ENCODE peak calls at places on chromosomes 5 and 9, in five cellular contexts. R is mesenchymal stem cell, U is mesendoderm, G is H9, S is neuronal stem cell. V is an unnamed sample.

GRCh38 chr5:56358703-56359428 is 125.7 kb upstream of the ANKRD55 start:
- DNase-seq in R (no peak), U (no peak), G (no peak), S (no peak), V (peak; percentile 12)

GRCh38 chr9:18632624-18633407 is 158.9 kb downstream of the ADAMTSL1 start:
- DNase-seq in R (peak; percentile 76), U (no peak), G (no peak), S (no peak), V (peak; percentile 90)

GRCh38 chr5:163022582-163023128 is 414.7 kb upstream of the CCNG1 start:
- DNase-seq in R (no peak), U (no peak), G (no peak), S (no peak), V (no peak)

GRCh38 chr5:74919487-74919886 is 53.3 kb upstream of the FAM169A start:
- DNase-seq in R (peak; percentile 70), U (peak; percentile 72), G (no peak), S (peak; percentile 30), V (peak; percentile 70)

GRCh38 chr5:100496296-100496695 is 38.9 kb upstream of the FAM174A start:
- DNase-seq in R (no peak), U (no peak), G (no peak), S (no peak), V (peak; percentile 5)

GRCh38 chr9:94081435-94081834 is 2.8 kb upstream of the PTPDC1 start:
- DNase-seq in R (no peak), U (no peak), G (no peak), S (no peak), V (no peak)

GRCh38 chr9:85079374-85079773 is 409.8 kb downstream of the NTRK2 start:
- DNase-seq in R (no peak), U (peak; percentile 52), G (peak; percentile 32), S (no peak), V (no peak)

GRCh38 chr5:166677891-166678290 is 1613.6 kb upstream of the WWC1 start:
- DNase-seq in R (no peak), U (no peak), G (no peak), S (no peak), V (no peak)

GRCh38 chr5:10577371-10578291 is 13.8 kb downstream of the ANKRD33B start:
- DNase-seq in R (no peak), U (peak; percentile 64), G (no peak), S (no peak), V (no peak)

GRCh38 chr5:122165574-122166021 is 36.3 kb downstream of the ZNF474 start:
- DNase-seq in R (no peak), U (no peak), G (no peak), S (no peak), V (peak; percentile 91)

GRCh38 chr5:132103380-132103951 is 29.9 kb downstream of the CSF2 start:
- DNase-seq in R (peak; percentile 96), U (no peak), G (no peak), S (no peak), V (peak; percentile 96)

GRCh38 chr5:98403131-98403530 is 370.3 kb upstream of the RGMB start:
- DNase-seq in R (no peak), U (no peak), G (no peak), S (no peak), V (no peak)

GRCh38 chr5:65213921-65214525 is 267.7 kb downstream of the ADAMTS6 start:
- DNase-seq in R (peak; percentile 41), U (peak; percentile 72), G (peak; percentile 63), S (no peak), V (peak; percentile 39)

GRCh38 chr9:134215709-134216448 is 51.5 kb upstream of the RNU6ATAC start:
- DNase-seq in R (peak; percentile 99), U (no peak), G (no peak), S (no peak), V (peak; percentile 92)

GRCh38 chr9:115808108-115808507 is 345.5 kb upstream of the PAPPA start:
- DNase-seq in R (no peak), U (no peak), G (no peak), S (no peak), V (no peak)

GRCh38 chr5:171850354-171850947 is 64.8 kb downstream of the SMIM23 start:
- DNase-seq in R (peak; percentile 10), U (peak; percentile 90), G (peak; percentile 69), S (peak; percentile 48), V (no peak)

GRCh38 chr9:68692519-68692918 is 12.5 kb upstream of the PIP5K1B start:
- DNase-seq in R (no peak), U (no peak), G (no peak), S (no peak), V (no peak)

GRCh38 chr5:38112930-38113329 is 145.4 kb upstream of the EGFLAM start:
- DNase-seq in R (no peak), U (no peak), G (no peak), S (no peak), V (no peak)

GRCh38 chr5:132300572-132301340 is 6.6 kb downstream of the SLC22A4 start:
- DNase-seq in R (no peak), U (no peak), G (no peak), S (no peak), V (no peak)

GRCh38 chr5:154740483-154740882 is 14.7 kb upstream of the LARP1 start:
- DNase-seq in R (peak; percentile 74), U (no peak), G (no peak), S (no peak), V (peak; percentile 82)

GRCh38 chr9:81052846-81053245 is 636.5 kb downstream of the TLE1 start:
- DNase-seq in R (peak; percentile 22), U (no peak), G (no peak), S (no peak), V (peak; percentile 71)

GRCh38 chr9:8858250-8859161 is 1058.9 kb upstream of the DMAC1 start:
- DNase-seq in R (peak; percentile 15), U (peak; percentile 58), G (peak; percentile 50), S (no peak), V (no peak)

GRCh38 chr9:8855046-8855445 is 1055.5 kb upstream of the DMAC1 start:
- DNase-seq in R (peak; percentile 24), U (peak; percentile 41), G (no peak), S (no peak), V (no peak)

GRCh38 chr9:8859416-8859815 is 1059.8 kb upstream of the DMAC1 start:
- DNase-seq in R (no peak), U (peak; percentile 26), G (no peak), S (no peak), V (no peak)

GRCh38 chr9:8856686-8857329 is 1057.2 kb upstream of the DMAC1 start:
- DNase-seq in R (peak; percentile 26), U (peak; percentile 76), G (no peak), S (no peak), V (no peak)

DNA sequence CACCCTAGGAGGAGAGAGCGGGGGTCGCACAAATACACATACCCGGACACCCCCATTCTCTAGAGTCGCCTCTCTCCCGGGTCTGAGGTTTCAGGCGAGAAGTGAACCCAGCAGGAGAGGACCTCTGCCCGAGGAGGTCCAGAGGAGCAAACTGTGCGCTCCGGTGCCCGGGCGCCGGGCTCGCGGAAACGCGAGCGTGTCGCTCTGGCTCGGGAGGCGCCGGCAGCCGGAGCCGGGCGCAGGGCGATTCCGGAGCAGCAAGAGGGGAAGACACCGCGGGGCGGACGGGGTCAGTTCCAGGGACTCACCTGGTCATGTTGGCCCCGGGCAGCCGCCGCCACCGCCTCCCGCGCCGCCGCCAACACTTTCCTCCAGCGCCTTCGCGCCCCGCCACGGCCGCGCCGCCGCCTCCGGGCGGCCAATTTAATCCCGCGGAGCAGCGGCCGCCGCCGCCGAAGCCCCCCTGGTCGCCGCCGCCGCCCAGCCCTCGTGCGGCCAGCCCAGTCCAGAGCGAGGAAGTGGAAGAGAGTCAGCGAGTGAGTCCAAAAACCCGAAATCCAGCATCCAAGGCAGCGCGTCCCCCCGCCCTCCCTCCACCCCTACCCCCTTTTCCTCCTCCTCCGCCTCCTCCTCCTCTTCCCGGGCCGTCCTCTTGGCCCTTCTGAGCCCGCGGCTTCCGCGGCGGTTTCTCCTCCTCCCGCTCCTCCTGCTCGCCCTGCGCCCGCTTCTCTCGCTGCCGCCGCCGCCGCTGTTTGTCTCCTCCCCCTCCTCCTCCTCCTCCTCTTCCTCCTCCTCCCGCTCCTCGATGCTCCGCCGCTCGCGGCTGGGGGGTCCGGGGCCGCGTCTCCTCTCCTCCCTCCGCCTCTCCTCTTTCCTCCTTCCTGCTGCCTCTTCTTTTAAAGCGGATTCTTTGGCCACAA is 1058.0 kb upstream of the DMAC1 start:
- DNase-seq in R (peak; percentile 55), U (peak; percentile 88), G (peak; percentile 74), S (peak; percentile 69), V (no peak)
- H3K18ac ChIP-seq in R (peak overlapping the region; percentile 59), U (peak overlapping the region; percentile 90), G (peak overlapping the region; percentile 79), S (peak overlapping the region; percentile 99), V (no peak overlapping the region)

GRCh38 chr5:115625579-115626443 is at the start of gene TMED7:
- DNase-seq in R (peak; percentile 98), U (peak; percentile 97), G (peak; percentile 97), S (peak; percentile 94), V (peak; percentile 97)
- H2AK5ac ChIP-seq in R (peak within 1 kb of the TSS; percentile 10), U (no peak within 1 kb of the TSS), G (no peak within 1 kb of the TSS), S (peak within 1 kb of the TSS; percentile 38), V (peak within 1 kb of the TSS; percentile 36)

GRCh38 chr5:156675402-156675801 is 174.7 kb upstream of the PPP1R2B start:
- DNase-seq in R (no peak), U (peak; percentile 14), G (no peak), S (no peak), V (peak; percentile 31)

GRCh38 chr5:156681276-156681675 is 168.8 kb upstream of the PPP1R2B start:
- DNase-seq in R (no peak), U (no peak), G (no peak), S (no peak), V (no peak)

GRCh38 chr5:156680845-156681244 is 169.2 kb upstream of the PPP1R2B start:
- DNase-seq in R (no peak), U (no peak), G (no peak), S (no peak), V (no peak)

GRCh38 chr5:156677963-156678362 is 172.1 kb upstream of the PPP1R2B start:
- DNase-seq in R (no peak), U (no peak), G (no peak), S (no peak), V (no peak)

DNA sequence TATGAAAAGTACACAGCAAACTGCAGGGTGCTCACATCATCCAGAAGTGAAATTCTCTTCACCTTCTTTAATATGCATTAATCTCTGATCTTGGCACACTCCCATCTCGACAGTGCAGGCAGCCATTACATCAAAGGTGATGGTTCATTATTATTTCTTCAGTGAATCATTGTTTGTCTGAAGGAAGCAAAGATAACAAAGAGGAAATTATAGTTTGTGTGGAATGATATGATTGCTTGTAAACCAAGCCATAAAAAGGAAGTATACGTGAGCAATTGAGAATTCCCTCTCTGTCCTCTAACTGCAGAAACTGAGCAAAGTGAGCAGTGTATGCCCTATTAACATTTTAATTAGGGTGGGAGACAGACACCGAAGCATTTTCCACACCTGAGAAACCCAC is 171.6 kb upstream of the PPP1R2B start:
- DNase-seq in R (no peak), U (no peak), G (no peak), S (no peak), V (no peak)
- H2BK5ac ChIP-seq in R (no peak overlapping the region), U (no peak overlapping the region), G (no peak overlapping the region), S (no peak overlapping the region), V (no peak overlapping the region)

DNA sequence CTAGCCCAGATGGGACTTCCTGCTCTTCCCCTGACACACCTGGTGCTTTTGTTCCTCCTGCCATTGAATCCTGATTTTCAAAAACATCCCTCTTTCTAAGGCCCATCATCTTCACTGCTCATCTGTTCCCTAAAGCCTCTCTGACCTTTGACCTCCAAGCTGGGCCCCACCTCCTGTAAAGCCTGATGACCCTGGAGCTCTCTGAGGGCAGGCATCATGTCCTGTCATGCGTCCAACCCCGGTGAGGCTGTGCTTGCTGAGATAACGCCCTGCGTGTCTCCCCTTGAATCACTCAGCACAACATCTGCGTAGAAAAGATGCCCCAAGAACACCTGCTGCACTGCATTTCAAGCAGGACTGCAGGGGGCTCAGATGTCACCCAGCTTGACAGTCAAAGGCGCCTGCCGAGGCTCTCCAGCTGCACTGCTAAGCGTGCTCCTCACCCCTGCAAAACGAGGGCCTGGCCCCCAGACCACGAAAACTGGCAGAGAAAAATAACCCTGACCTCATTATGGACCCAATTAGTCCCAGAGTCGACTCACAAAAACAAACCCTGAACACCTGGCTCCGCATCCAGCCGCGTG is 78.0 kb downstream of the OTULIN start:
- DNase-seq in R (no peak), U (no peak), G (no peak), S (no peak), V (no peak)
- H3K18ac ChIP-seq in R (no peak overlapping the region), U (no peak overlapping the region), G (no peak overlapping the region), S (peak overlapping the region; percentile 69), V (no peak overlapping the region)